ENCODE peak calls at places on chromosomes 5 and 9, in ten cellular contexts. L is HepG2, W is breast epithelium, Q is esophagus squamous epithelium, S is choroid plexus epithelial cell, G is left lung, F is tibial nerve, M is kidney epithelial cell, D is lower leg skin, A is natural killer cell. N is an unnamed sample.

GRCh38 chr5:95029569-95030366 is 255.1 kb downstream of the MCTP1 start:
- DNase-seq in L (no peak), S (no peak), Q (no peak), W (no peak), G (no peak), D (no peak), M (no peak), A (no peak), F (no peak), N (peak; percentile 42)

GRCh38 chr9:135722365-135722764 is 20.4 kb downstream of the KCNT1 start:
- DNase-seq in M (no peak), F (no peak), Q (no peak), W (no peak), L (no peak), G (no peak), A (no peak), D (no peak), S (no peak), N (no peak)

GRCh38 chr5:78472469-78473106 is 112.2 kb downstream of the SCAMP1 start:
- DNase-seq in L (peak; percentile 25), W (no peak), D (no peak), Q (no peak), S (peak; percentile 67), A (no peak), G (no peak), F (no peak), M (no peak), N (no peak)

GRCh38 chr9:89323257-89323841 is 5.0 kb downstream of the SECISBP2 start:
- DNase-seq in M (no peak), W (no peak), A (no peak), L (no peak), S (no peak), D (no peak), G (no peak), Q (no peak), F (no peak), N (no peak)

GRCh38 chr5:150144211-150144801 is 11.3 kb downstream of the PDGFRB start:
- DNase-seq in A (no peak), M (no peak), F (peak; percentile 74), D (no peak), S (peak; percentile 90), W (no peak), L (no peak), G (no peak), Q (no peak), N (peak; percentile 81)

GRCh38 chr9:34568783-34569182 is 20.7 kb downstream of the CNTFR start:
- DNase-seq in L (no peak), A (no peak), G (no peak), D (no peak), Q (no peak), W (no peak), S (no peak), F (no peak), M (no peak), N (no peak)

GRCh38 chr5:39158127-39158593 is 61.2 kb downstream of the FYB1 start:
- DNase-seq in G (peak; percentile 45), A (no peak), W (no peak), Q (no peak), L (no peak), F (no peak), D (peak; percentile 25), M (no peak), S (no peak), N (no peak)

GRCh38 chr9:113220467-113221002 is 542 bp downstream of the FKBP15 start:
- DNase-seq in S (peak; percentile 25), Q (no peak), G (no peak), A (peak; percentile 22), L (no peak), F (no peak), D (no peak), M (no peak), W (no peak), N (no peak)

GRCh38 chr5:171898379-171898778 is 108.1 kb downstream of the FBXW11 start:
- DNase-seq in S (no peak), M (no peak), F (no peak), G (no peak), Q (no peak), L (no peak), D (no peak), W (no peak), A (no peak), N (no peak)

GRCh38 chr9:100637787-100638186 is 59.9 kb downstream of the CAVIN4 start:
- DNase-seq in M (no peak), L (peak; percentile 58), A (no peak), Q (no peak), G (no peak), S (peak; percentile 2), F (no peak), W (no peak), D (no peak), N (no peak)

GRCh38 chr5:165139262-165139661 is 1633.8 kb downstream of the MAT2B start:
- DNase-seq in S (no peak), L (no peak), Q (no peak), M (no peak), D (no peak), F (no peak), G (no peak), A (no peak), W (no peak), N (no peak)

GRCh38 chr9:114723926-114724325 is 41.9 kb upstream of the TEX48 start:
- DNase-seq in W (no peak), F (no peak), A (no peak), G (no peak), L (no peak), Q (no peak), M (no peak), S (peak; percentile 36), D (no peak), N (no peak)

GRCh38 chr5:121630402-121630801 is 221.3 kb upstream of the FTMT start:
- DNase-seq in M (no peak), G (no peak), D (no peak), L (peak; percentile 18), A (no peak), Q (no peak), W (no peak), F (no peak), S (peak; percentile 37), N (no peak)

GRCh38 chr5:56094579-56095361 is 100.0 kb upstream of the IL6ST start:
- DNase-seq in L (no peak), A (no peak), G (no peak), M (no peak), W (no peak), Q (no peak), S (no peak), F (no peak), D (no peak), N (no peak)

GRCh38 chr9:91519520-91520270 is 96.1 kb upstream of the NFIL3 start:
- DNase-seq in S (no peak), M (no peak), A (no peak), D (no peak), L (no peak), Q (no peak), G (no peak), W (no peak), F (no peak), N (no peak)

GRCh38 chr9:97845130-97845529 is 7.9 kb upstream of the FOXE1 start:
- DNase-seq in W (no peak), D (no peak), L (no peak), A (no peak), S (peak; percentile 60), Q (no peak), G (no peak), M (no peak), F (no peak), N (no peak)

GRCh38 chr5:132226516-132227234 is 978 bp downstream of the P4HA2 start:
- DNase-seq in A (no peak), D (no peak), M (no peak), F (no peak), L (no peak), W (no peak), Q (no peak), S (no peak), G (peak; percentile 45), N (no peak)

GRCh38 chr9:78783743-78784142 is 486.8 kb downstream of the PSAT1 start:
- DNase-seq in F (no peak), A (no peak), D (no peak), W (no peak), Q (no peak), G (no peak), M (no peak), L (no peak), S (peak; percentile 16), N (peak; percentile 2)

GRCh38 chr5:148383564-148384388 is at the start of gene FBXO38:
- DNase-seq in F (peak; percentile 94), A (peak; percentile 95), S (peak; percentile 98), G (peak; percentile 97), D (peak; percentile 96), Q (peak; percentile 84), M (peak; percentile 87), L (peak; percentile 97), W (peak; percentile 97), N (peak; percentile 97)
- TF ChIP-seq CTCF in F (peak; percentile 9), A (no peak), S (no peak), G (no peak), D (no peak), Q (no peak), M (no peak), L (peak; percentile 54), W (no peak), N (no peak)

DNA sequence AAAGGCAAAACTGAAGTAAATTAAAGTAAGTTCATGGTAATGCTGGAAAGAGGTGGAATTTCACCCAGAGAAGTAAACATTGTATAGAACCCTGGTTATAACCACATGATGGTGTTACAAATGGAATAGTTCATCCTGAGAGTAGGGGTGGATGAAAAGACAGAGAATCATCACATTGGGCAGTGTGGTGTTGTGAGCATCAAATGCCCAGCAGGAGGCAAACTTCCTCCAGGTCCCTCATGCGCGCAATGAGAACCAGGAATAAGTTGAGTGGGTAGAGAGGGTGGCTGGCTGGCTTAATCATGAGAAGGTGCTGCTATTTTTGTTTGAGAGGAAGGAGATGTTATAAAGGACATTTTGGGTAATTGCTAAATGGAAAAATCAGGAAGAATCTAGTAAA is 163.3 kb upstream of the HMHB1 start:
- DNase-seq in A (no peak), W (no peak), S (no peak), Q (no peak), G (no peak), M (no peak), L (no peak), F (no peak), D (no peak), N (peak; percentile 8)
- TF ChIP-seq CTCF in A (peak; percentile 34), W (no peak), S (peak; percentile 52), Q (no peak), G (no peak), M (no peak), L (peak; percentile 49), F (no peak), D (no peak), N (no peak)

DNA sequence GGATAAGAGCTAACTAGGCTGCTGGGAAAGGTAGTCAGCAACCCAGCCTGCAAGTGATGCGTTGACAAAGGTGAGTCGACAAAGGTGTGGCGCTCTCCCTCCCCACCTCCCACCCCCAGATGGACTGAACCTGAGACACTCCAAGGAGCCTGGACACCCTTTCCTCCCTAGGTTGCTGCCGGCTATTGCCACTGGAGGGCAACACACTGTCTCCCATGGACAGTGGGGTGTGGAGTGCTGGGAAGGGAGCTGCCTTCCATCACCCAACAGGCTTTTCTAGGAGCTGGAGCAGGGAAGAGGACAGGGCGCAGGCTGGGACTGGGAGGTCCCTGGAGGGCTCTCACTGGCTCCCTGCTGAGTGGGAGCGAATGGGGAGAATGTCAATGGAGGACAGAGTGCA is 75.4 kb upstream of the ARAP3 start:
- DNase-seq in M (no peak), F (no peak), D (no peak), S (peak; percentile 55), Q (no peak), A (no peak), W (no peak), G (no peak), L (no peak), N (no peak)
- TF ChIP-seq CTCF in M (peak; percentile 50), F (peak; percentile 11), D (no peak), S (peak; percentile 70), Q (no peak), A (no peak), W (no peak), G (peak; percentile 9), L (peak; percentile 43), N (peak; percentile 24)

GRCh38 chr5:145980718-145981117 is 44.3 kb downstream of the SH3RF2 start:
- DNase-seq in D (no peak), A (no peak), G (no peak), Q (no peak), M (no peak), L (no peak), F (no peak), S (peak; percentile 29), W (no peak), N (no peak)
- TF ChIP-seq CTCF in D (no peak), A (no peak), G (no peak), Q (no peak), M (no peak), L (no peak), F (no peak), S (peak; percentile 41), W (peak; percentile 8), N (no peak)